ENCODE peak calls at places on chromosome 19, in four cellular contexts. S is K562, Q is H1, X is HepG2. O is an unnamed sample.

GRCh38 chr19:40284251-40284500 is 969 bp downstream of the AKT2 start:
- DNase-seq in S (no peak), Q (no peak), X (no peak), O (no peak)

GRCh38 chr19:14089662-14090508 is 666 bp downstream of the SAMD1 start:
- DNase-seq in S (peak; percentile 71), Q (no peak), X (no peak), O (no peak)

GRCh38 chr19:47741544-47742125 is 3.7 kb upstream of the NOP53 start:
- DNase-seq in S (no peak), Q (no peak), X (no peak), O (no peak)

GRCh38 chr19:19321143-19321577 is 531 bp downstream of the MAU2 start:
- DNase-seq in S (peak; percentile 68), Q (no peak), X (peak; percentile 55), O (no peak)

GRCh38 chr19:41887711-41888382 is 4.9 kb downstream of the ARHGEF1 start:
- DNase-seq in S (no peak), Q (peak; percentile 64), X (peak; percentile 95), O (no peak)

GRCh38 chr19:30391052-30391451 is 18.9 kb downstream of the ZNF536 start:
- DNase-seq in S (no peak), Q (no peak), X (no peak), O (no peak)

GRCh38 chr19:32877323-32877912 is 7.9 kb upstream of the SLC7A9 start:
- DNase-seq in S (no peak), Q (no peak), X (no peak), O (no peak)

GRCh38 chr19:29873024-29873800 is 61.4 kb downstream of the CCNE1 start:
- DNase-seq in S (peak; percentile 83), Q (no peak), X (no peak), O (no peak)

GRCh38 chr19:27935669-27936068 is 1277.3 kb downstream of the UQCRFS1 start:
- DNase-seq in S (no peak), Q (no peak), X (no peak), O (no peak)

GRCh38 chr19:35347171-35347929 is at the start of gene FFAR1:
- DNase-seq in S (no peak), Q (no peak), X (no peak), O (peak; percentile 96)

GRCh38 chr19:40464059-40465024 is 1.2 kb downstream of the BLVRB start:
- DNase-seq in S (peak; percentile 51), Q (no peak), X (peak; percentile 81), O (no peak)

GRCh38 chr19:45772912-45773311 is 3.9 kb upstream of the SIX5 start:
- DNase-seq in S (no peak), Q (no peak), X (no peak), O (no peak)

GRCh38 chr19:45730389-45731288 is at the start of gene FBXO46:
- DNase-seq in S (peak; percentile 92), Q (peak; percentile 93), X (peak; percentile 96), O (peak; percentile 96)

GRCh38 chr19:38655148-38655824 is 7.8 kb downstream of the ACTN4 start:
- DNase-seq in S (no peak), Q (no peak), X (no peak), O (no peak)

GRCh38 chr19:29315566-29315965 is 102.6 kb upstream of the UQCRFS1 start:
- DNase-seq in S (no peak), Q (no peak), X (no peak), O (no peak)

GRCh38 chr19:47820410-47820809 is 1.3 kb upstream of the CRX start:
- DNase-seq in S (no peak), Q (no peak), X (no peak), O (no peak)

GRCh38 chr19:37334179-37335071 is 36.5 kb upstream of the ZNF527 start:
- DNase-seq in S (peak; percentile 13), Q (peak; percentile 88), X (no peak), O (peak; percentile 71)

GRCh38 chr19:46603195-46603637 is 2.1 kb downstream of the CALM3 start:
- DNase-seq in S (peak; percentile 57), Q (no peak), X (peak; percentile 85), O (no peak)

GRCh38 chr19:45136507-45137178 is 24.1 kb downstream of the NKPD1 start:
- DNase-seq in S (no peak), Q (no peak), X (no peak), O (no peak)

GRCh38 chr19:4191044-4191443 is 8.6 kb downstream of the ANKRD24 start:
- DNase-seq in S (no peak), Q (no peak), X (no peak), O (no peak)

GRCh38 chr19:48966541-48967345 is 1.6 kb downstream of the FTL start:
- DNase-seq in S (no peak), Q (no peak), X (no peak), O (no peak)

GRCh38 chr19:48490980-48491792 is 20.4 kb downstream of the LMTK3 start:
- DNase-seq in S (peak; percentile 94), Q (no peak), X (no peak), O (no peak)

GRCh38 chr19:40807147-40808020 is 8.4 kb downstream of the EGLN2 start:
- DNase-seq in S (peak; percentile 37), Q (no peak), X (peak; percentile 49), O (no peak)

GRCh38 chr19:58543826-58544590 is at the start of gene TRIM28:
- DNase-seq in S (peak; percentile 99), Q (peak; percentile 91), X (peak; percentile 96), O (peak; percentile 96)

GRCh38 chr19:16722591-16722990 is 2.9 kb downstream of the NWD1 start:
- DNase-seq in S (no peak), Q (no peak), X (no peak), O (no peak)
- TF ChIP-seq CBX5 in S (no peak), Q (no peak), X (no peak), O (no peak)

GRCh38 chr19:16435999-16436650 is 35.6 kb downstream of the EPS15L1 start:
- DNase-seq in S (peak; percentile 33), Q (no peak), X (no peak), O (no peak)
- H3K9ac ChIP-seq in S (peak overlapping the region; percentile 24), Q (no peak overlapping the region), X (no peak overlapping the region), O (peak overlapping the region; percentile 31)

GRCh38 chr19:53896682-53897081 is 12.4 kb upstream of the CACNG7 start:
- DNase-seq in S (no peak), Q (no peak), X (no peak), O (no peak)

GRCh38 chr19:53898680-53899341 is 10.3 kb upstream of the CACNG7 start:
- DNase-seq in S (peak; percentile 97), Q (peak; percentile 99), X (no peak), O (no peak)

GRCh38 chr19:53894736-53895135 is 12.7 kb downstream of the PRKCG start:
- DNase-seq in S (no peak), Q (no peak), X (no peak), O (no peak)

GRCh38 chr19:53898166-53898565 is 10.9 kb upstream of the CACNG7 start:
- DNase-seq in S (no peak), Q (no peak), X (no peak), O (no peak)

GRCh38 chr19:53897459-53897858 is 11.6 kb upstream of the CACNG7 start:
- DNase-seq in S (no peak), Q (no peak), X (no peak), O (no peak)
- TF ChIP-seq MAX in S (no peak), Q (no peak), X (no peak), O (no peak)

GRCh38 chr19:7606289-7606688 is 10.6 kb downstream of the CAMSAP3 start:
- DNase-seq in S (no peak), Q (no peak), X (no peak), O (no peak)
- TF ChIP-seq CBX5 in S (no peak), Q (no peak), X (no peak), O (no peak)

DNA sequence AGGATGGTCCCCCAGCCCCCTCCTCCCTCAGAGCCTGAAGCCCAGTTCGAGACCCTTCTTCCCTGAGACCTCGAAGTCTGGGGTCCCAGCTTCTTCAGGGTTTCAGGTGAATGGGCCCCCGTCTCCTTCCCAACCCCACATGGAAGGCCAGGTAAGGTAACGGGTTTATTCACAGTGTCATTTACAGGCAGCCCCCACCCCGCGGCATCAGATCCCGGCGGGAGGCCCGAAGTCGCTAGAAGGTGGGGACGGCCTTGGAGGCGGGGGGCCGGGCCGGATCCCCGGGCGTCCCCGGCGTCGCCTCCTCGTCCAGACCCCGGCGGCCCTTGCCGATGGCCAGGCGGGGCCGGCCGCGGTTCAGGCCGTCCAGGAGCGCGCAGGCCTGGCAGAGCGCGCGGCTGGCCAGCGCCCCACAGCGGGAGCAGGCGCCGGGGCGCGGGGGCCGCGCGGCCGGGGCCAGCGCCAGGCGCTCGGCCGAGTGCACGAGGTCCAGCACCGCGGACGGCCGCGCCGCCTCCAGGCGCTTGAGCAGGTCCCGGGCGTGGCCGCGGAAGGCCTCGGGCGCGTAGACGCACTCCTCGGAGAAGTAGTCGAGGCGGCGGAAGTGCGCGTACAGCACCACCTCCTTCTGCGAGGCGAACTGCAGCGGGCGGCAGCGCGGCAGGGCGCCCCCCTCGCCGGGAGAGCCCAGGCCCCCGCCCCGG is 9.7 kb downstream of the CTU1 start:
- DNase-seq in S (no peak), Q (no peak), X (no peak), O (no peak)
- H3K9ac ChIP-seq in S (no peak overlapping the region), Q (no peak overlapping the region), X (no peak overlapping the region), O (no peak overlapping the region)

DNA sequence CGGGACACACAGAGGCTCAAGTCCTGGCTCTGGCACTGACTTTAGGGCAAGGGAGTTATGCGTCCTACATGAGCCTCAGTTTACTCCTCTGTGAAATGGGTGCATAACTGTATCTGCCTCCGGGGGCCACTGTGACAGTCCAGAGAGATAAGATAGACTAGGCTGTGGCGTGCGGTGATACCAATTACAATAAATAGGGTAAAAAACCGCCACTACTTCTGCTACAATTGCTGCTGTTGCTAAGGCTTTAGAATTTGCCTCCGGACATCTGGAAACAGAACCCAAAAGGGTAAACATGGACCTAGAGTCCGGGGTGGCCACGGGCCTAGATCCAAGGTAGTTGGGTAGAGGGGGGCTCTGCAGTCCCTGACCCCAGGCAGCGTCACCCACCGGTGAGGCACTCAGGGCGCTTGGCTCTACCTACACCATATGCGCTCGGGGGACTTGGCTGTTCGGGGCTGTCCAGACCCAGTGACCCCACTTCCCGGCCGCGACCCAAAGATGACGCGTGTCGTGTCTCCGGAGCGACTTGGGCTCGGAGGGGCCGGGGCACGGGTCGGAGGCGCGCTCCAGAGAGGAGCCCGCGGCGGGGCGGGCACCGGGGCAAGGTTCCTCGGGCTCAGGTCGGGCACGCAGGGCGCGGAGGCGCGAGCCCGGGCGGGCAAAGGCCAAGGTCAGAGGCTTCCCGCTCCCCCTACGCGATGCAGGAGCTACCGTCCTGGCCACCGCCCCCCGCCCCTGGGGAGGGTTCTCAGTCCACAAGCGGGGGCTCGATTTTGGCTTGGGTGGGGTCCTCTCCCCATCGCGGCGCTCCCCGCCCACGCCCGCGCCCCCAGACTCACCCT is 1.0 kb downstream of the INSR start:
- DNase-seq in S (peak; percentile 17), Q (no peak), X (peak; percentile 21), O (no peak)
- TF ChIP-seq MAX in S (no peak), Q (no peak), X (peak; percentile 56), O (no peak)

GRCh38 chr19:33904681-33905080 is 108.0 kb downstream of the KCTD15 start:
- DNase-seq in S (no peak), Q (no peak), X (peak; percentile 14), O (no peak)

GRCh38 chr19:33905937-33906577 is 109.4 kb downstream of the KCTD15 start:
- DNase-seq in S (peak; percentile 66), Q (no peak), X (no peak), O (no peak)

GRCh38 chr19:33903489-33903850 is 106.8 kb downstream of the KCTD15 start:
- DNase-seq in S (no peak), Q (no peak), X (no peak), O (no peak)

GRCh38 chr19:33905473-33905936 is 108.8 kb downstream of the KCTD15 start:
- DNase-seq in S (no peak), Q (no peak), X (no peak), O (no peak)

GRCh38 chr19:33906578-33907335 is 110.1 kb downstream of the KCTD15 start:
- DNase-seq in S (no peak), Q (no peak), X (peak; percentile 6), O (no peak)
- TF ChIP-seq CBX5 in S (no peak), Q (no peak), X (no peak), O (no peak)